ENCODE peak calls at places on chromosomes 5 and 9, in eight cellular contexts. One of them, this sample, is unnamed.

GRCh38 chr5:134569758-134570364 is 44.4 kb downstream of the JADE2 start:
- DNase-seq in aorta: peak; percentile 34
- DNase-seq in prostate gland: no peak
- DNase-seq in H9: no peak
- DNase-seq in adrenal gland: no peak
- DNase-seq in lower lobe of right lung: no peak
- DNase-seq in heart right ventricle: no peak
- DNase-seq in thoracic aorta: no peak
- DNase-seq in this sample: no peak

GRCh38 chr5:148836272-148837250 is 10.2 kb downstream of the ADRB2 start:
- DNase-seq in aorta: no peak
- DNase-seq in heart right ventricle: no peak
- DNase-seq in prostate gland: no peak
- DNase-seq in H9: no peak
- DNase-seq in adrenal gland: no peak
- DNase-seq in lower lobe of right lung: no peak
- DNase-seq in thoracic aorta: no peak
- DNase-seq in this sample: no peak

GRCh38 chr9:70255521-70255920 is 3.3 kb upstream of the SMC5 start:
- DNase-seq in heart right ventricle: no peak
- DNase-seq in aorta: no peak
- DNase-seq in adrenal gland: no peak
- DNase-seq in H9: no peak
- DNase-seq in thoracic aorta: no peak
- DNase-seq in prostate gland: no peak
- DNase-seq in lower lobe of right lung: no peak
- DNase-seq in this sample: no peak

GRCh38 chr9:122498883-122499288 is 11.7 kb upstream of the OR1J2 start:
- DNase-seq in adrenal gland: peak; percentile 51
- DNase-seq in prostate gland: peak; percentile 57
- DNase-seq in lower lobe of right lung: no peak
- DNase-seq in aorta: no peak
- DNase-seq in H9: peak; percentile 80
- DNase-seq in heart right ventricle: no peak
- DNase-seq in thoracic aorta: no peak
- DNase-seq in this sample: no peak

GRCh38 chr5:15574806-15575205 is 74.8 kb downstream of the FBXL7 start:
- DNase-seq in heart right ventricle: no peak
- DNase-seq in thoracic aorta: no peak
- DNase-seq in H9: no peak
- DNase-seq in prostate gland: no peak
- DNase-seq in adrenal gland: no peak
- DNase-seq in aorta: no peak
- DNase-seq in lower lobe of right lung: no peak
- DNase-seq in this sample: peak; percentile 45

GRCh38 chr5:177310757-177311173 is 933 bp downstream of the MXD3 start:
- DNase-seq in adrenal gland: no peak
- DNase-seq in H9: peak; percentile 59
- DNase-seq in lower lobe of right lung: no peak
- DNase-seq in aorta: no peak
- DNase-seq in thoracic aorta: no peak
- DNase-seq in heart right ventricle: no peak
- DNase-seq in prostate gland: no peak
- DNase-seq in this sample: no peak

GRCh38 chr9:122821278-122821952 is 7.0 kb downstream of the PDCL start:
- DNase-seq in aorta: peak; percentile 69
- DNase-seq in prostate gland: no peak
- DNase-seq in thoracic aorta: no peak
- DNase-seq in lower lobe of right lung: peak; percentile 82
- DNase-seq in H9: no peak
- DNase-seq in heart right ventricle: no peak
- DNase-seq in adrenal gland: peak; percentile 86
- DNase-seq in this sample: no peak

GRCh38 chr5:74767579-74767913 is 497 bp downstream of the NSA2 start:
- DNase-seq in prostate gland: peak; percentile 4
- DNase-seq in heart right ventricle: peak; percentile 7
- DNase-seq in adrenal gland: peak; percentile 72
- DNase-seq in aorta: no peak
- DNase-seq in lower lobe of right lung: no peak
- DNase-seq in thoracic aorta: no peak
- DNase-seq in H9: no peak
- DNase-seq in this sample: no peak

GRCh38 chr9:69622664-69623063 is 49.5 kb downstream of the APBA1 start:
- DNase-seq in heart right ventricle: no peak
- DNase-seq in prostate gland: no peak
- DNase-seq in adrenal gland: no peak
- DNase-seq in thoracic aorta: no peak
- DNase-seq in aorta: no peak
- DNase-seq in lower lobe of right lung: no peak
- DNase-seq in H9: no peak
- DNase-seq in this sample: no peak

GRCh38 chr9:100426194-100426531 is 780 bp upstream of the MSANTD3 start:
- DNase-seq in thoracic aorta: no peak
- DNase-seq in heart right ventricle: no peak
- DNase-seq in adrenal gland: no peak
- DNase-seq in aorta: no peak
- DNase-seq in H9: no peak
- DNase-seq in prostate gland: no peak
- DNase-seq in lower lobe of right lung: no peak
- DNase-seq in this sample: no peak

GRCh38 chr5:83516361-83516760 is 44.8 kb downstream of the VCAN start:
- DNase-seq in prostate gland: no peak
- DNase-seq in aorta: no peak
- DNase-seq in heart right ventricle: no peak
- DNase-seq in adrenal gland: no peak
- DNase-seq in thoracic aorta: no peak
- DNase-seq in lower lobe of right lung: no peak
- DNase-seq in H9: no peak
- DNase-seq in this sample: no peak

GRCh38 chr9:237858-238345 is 23.2 kb downstream of the DOCK8 start:
- DNase-seq in aorta: no peak
- DNase-seq in thoracic aorta: no peak
- DNase-seq in lower lobe of right lung: no peak
- DNase-seq in H9: no peak
- DNase-seq in heart right ventricle: no peak
- DNase-seq in adrenal gland: no peak
- DNase-seq in prostate gland: no peak
- DNase-seq in this sample: no peak

GRCh38 chr5:172267943-172268342 is 15.6 kb downstream of the UBTD2 start:
- DNase-seq in thoracic aorta: no peak
- DNase-seq in lower lobe of right lung: no peak
- DNase-seq in prostate gland: no peak
- DNase-seq in aorta: no peak
- DNase-seq in heart right ventricle: no peak
- DNase-seq in H9: no peak
- DNase-seq in adrenal gland: no peak
- DNase-seq in this sample: no peak

GRCh38 chr5:81303563-81303962 is 2.2 kb downstream of the ZCCHC9 start:
- DNase-seq in thoracic aorta: no peak
- DNase-seq in adrenal gland: no peak
- DNase-seq in lower lobe of right lung: no peak
- DNase-seq in heart right ventricle: no peak
- DNase-seq in H9: no peak
- DNase-seq in aorta: no peak
- DNase-seq in prostate gland: no peak
- DNase-seq in this sample: no peak

GRCh38 chr9:24899463-24899862 is 353.8 kb upstream of the IZUMO3 start:
- DNase-seq in aorta: no peak
- DNase-seq in heart right ventricle: no peak
- DNase-seq in prostate gland: no peak
- DNase-seq in thoracic aorta: no peak
- DNase-seq in adrenal gland: no peak
- DNase-seq in H9: no peak
- DNase-seq in lower lobe of right lung: no peak
- DNase-seq in this sample: no peak

GRCh38 chr5:127101533-127101932 is 28.2 kb upstream of the C5orf63 start:
- DNase-seq in H9: no peak
- DNase-seq in thoracic aorta: no peak
- DNase-seq in adrenal gland: no peak
- DNase-seq in prostate gland: no peak
- DNase-seq in heart right ventricle: no peak
- DNase-seq in aorta: no peak
- DNase-seq in lower lobe of right lung: no peak
- DNase-seq in this sample: no peak

GRCh38 chr5:80082731-80083114 is 47.6 kb downstream of the THBS4 start:
- DNase-seq in H9: peak; percentile 89
- DNase-seq in thoracic aorta: no peak
- DNase-seq in heart right ventricle: peak; percentile 85
- DNase-seq in lower lobe of right lung: peak; percentile 76
- DNase-seq in aorta: peak; percentile 78
- DNase-seq in prostate gland: peak; percentile 45
- DNase-seq in adrenal gland: peak; percentile 86
- DNase-seq in this sample: no peak

GRCh38 chr9:137317021-137317978 is 15.2 kb upstream of the NRARP start:
- DNase-seq in prostate gland: no peak
- DNase-seq in thoracic aorta: no peak
- DNase-seq in aorta: peak; percentile 47
- DNase-seq in heart right ventricle: no peak
- DNase-seq in H9: peak; percentile 34
- DNase-seq in adrenal gland: peak; percentile 44
- DNase-seq in lower lobe of right lung: no peak
- DNase-seq in this sample: no peak

GRCh38 chr9:89116064-89116817 is 62.4 kb downstream of the SHC3 start:
- DNase-seq in heart right ventricle: no peak
- DNase-seq in thoracic aorta: no peak
- DNase-seq in lower lobe of right lung: no peak
- DNase-seq in H9: no peak
- DNase-seq in adrenal gland: no peak
- DNase-seq in prostate gland: no peak
- DNase-seq in aorta: no peak
- DNase-seq in this sample: no peak

GRCh38 chr5:66789434-66789833 is 193.2 kb downstream of the MAST4 start:
- DNase-seq in H9: no peak
- DNase-seq in aorta: no peak
- DNase-seq in heart right ventricle: no peak
- DNase-seq in lower lobe of right lung: no peak
- DNase-seq in prostate gland: no peak
- DNase-seq in thoracic aorta: no peak
- DNase-seq in adrenal gland: no peak
- DNase-seq in this sample: peak; percentile 55

GRCh38 chr5:34914671-34915138 is 599 bp downstream of the RAD1 start:
- DNase-seq in aorta: peak; percentile 57
- DNase-seq in lower lobe of right lung: peak; percentile 52
- DNase-seq in thoracic aorta: no peak
- DNase-seq in H9: peak; percentile 42
- DNase-seq in heart right ventricle: peak; percentile 22
- DNase-seq in prostate gland: peak; percentile 11
- DNase-seq in adrenal gland: peak; percentile 74
- DNase-seq in this sample: no peak

GRCh38 chr9:121559183-121559582 is 59.5 kb upstream of the GGTA1 start:
- DNase-seq in lower lobe of right lung: no peak
- DNase-seq in aorta: peak; percentile 77
- DNase-seq in heart right ventricle: no peak
- DNase-seq in prostate gland: no peak
- DNase-seq in H9: no peak
- DNase-seq in adrenal gland: no peak
- DNase-seq in thoracic aorta: no peak
- DNase-seq in this sample: no peak

GRCh38 chr9:121369595-121370265 is at the start of gene STOM:
- DNase-seq in aorta: peak; percentile 92
- DNase-seq in heart right ventricle: peak; percentile 93
- DNase-seq in prostate gland: peak; percentile 69
- DNase-seq in H9: no peak
- DNase-seq in thoracic aorta: peak; percentile 56
- DNase-seq in lower lobe of right lung: peak; percentile 88
- DNase-seq in adrenal gland: peak; percentile 95
- DNase-seq in this sample: peak; percentile 97

GRCh38 chr9:92611621-92612275 is 58.2 kb downstream of the IPPK start:
- DNase-seq in lower lobe of right lung: no peak
- DNase-seq in prostate gland: no peak
- DNase-seq in heart right ventricle: no peak
- DNase-seq in thoracic aorta: no peak
- DNase-seq in aorta: no peak
- DNase-seq in H9: no peak
- DNase-seq in adrenal gland: no peak
- DNase-seq in this sample: peak; percentile 53
- H3K27ac ChIP-seq in lower lobe of right lung: no peak overlapping the region
- H3K27ac ChIP-seq in prostate gland: peak overlapping the region; percentile 14
- H3K27ac ChIP-seq in heart right ventricle: peak overlapping the region; percentile 81
- H3K27ac ChIP-seq in thoracic aorta: no peak overlapping the region
- H3K27ac ChIP-seq in aorta: no peak overlapping the region
- H3K27ac ChIP-seq in H9: no peak overlapping the region
- H3K27ac ChIP-seq in adrenal gland: no peak overlapping the region
- H3K27ac ChIP-seq in this sample: peak overlapping the region; percentile 89

DNA sequence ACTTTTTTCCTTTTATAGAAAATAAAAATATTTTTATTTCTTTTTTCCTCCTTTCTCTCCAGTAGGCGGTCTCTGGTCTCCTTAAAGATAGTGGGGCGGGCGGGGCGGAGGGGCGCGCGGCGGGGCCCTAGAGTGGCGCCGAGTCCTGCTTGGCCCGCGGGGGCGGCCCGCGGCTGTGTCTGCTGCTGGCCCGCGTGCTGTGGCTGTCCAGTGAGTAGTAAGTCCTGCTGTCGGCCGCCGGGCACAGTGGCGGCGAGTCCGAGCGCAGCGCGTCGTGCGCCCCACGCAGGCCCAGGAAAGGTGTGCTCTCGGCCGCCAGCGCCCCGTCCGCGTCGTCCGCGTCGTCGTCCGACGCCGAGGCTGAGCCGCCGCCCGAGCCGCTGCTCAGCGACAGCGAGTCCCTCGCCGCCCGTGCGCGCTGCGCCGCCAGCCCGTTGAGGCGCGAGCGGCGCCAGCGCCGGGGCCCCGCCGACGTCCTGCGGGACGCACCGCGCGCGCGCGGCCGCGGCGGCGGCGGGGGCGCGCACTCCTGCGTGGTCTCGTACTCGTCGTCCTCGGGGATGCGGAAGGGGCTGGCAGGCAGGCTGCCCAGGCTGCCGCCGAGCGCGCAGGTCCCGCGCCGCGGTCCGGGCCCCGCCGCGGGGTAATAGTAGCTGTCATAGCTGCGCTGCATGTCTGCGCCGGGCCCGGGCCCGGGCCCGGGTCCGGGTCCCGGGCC is 52.3 kb downstream of the PSD2 start:
- DNase-seq in aorta: peak; percentile 78
- DNase-seq in prostate gland: no peak
- DNase-seq in heart right ventricle: peak; percentile 43
- DNase-seq in lower lobe of right lung: peak; percentile 73
- DNase-seq in H9: peak; percentile 56
- DNase-seq in thoracic aorta: peak; percentile 20
- DNase-seq in adrenal gland: peak; percentile 68
- DNase-seq in this sample: no peak
- H3K27ac ChIP-seq in aorta: peak overlapping the region; percentile 34
- H3K27ac ChIP-seq in prostate gland: peak overlapping the region; percentile 54
- H3K27ac ChIP-seq in heart right ventricle: peak overlapping the region; percentile 73
- H3K27ac ChIP-seq in lower lobe of right lung: peak overlapping the region; percentile 79
- H3K27ac ChIP-seq in H9: no peak overlapping the region
- H3K27ac ChIP-seq in thoracic aorta: peak overlapping the region; percentile 86
- H3K27ac ChIP-seq in adrenal gland: no peak overlapping the region
- H3K27ac ChIP-seq in this sample: peak overlapping the region; percentile 85

GRCh38 chr5:72849546-72849945 is 33.1 kb downstream of the TNPO1 start:
- DNase-seq in thoracic aorta: no peak
- DNase-seq in lower lobe of right lung: no peak
- DNase-seq in H9: no peak
- DNase-seq in adrenal gland: no peak
- DNase-seq in heart right ventricle: no peak
- DNase-seq in aorta: no peak
- DNase-seq in prostate gland: no peak
- DNase-seq in this sample: no peak
- H3K27ac ChIP-seq in thoracic aorta: peak overlapping the region; percentile 64
- H3K27ac ChIP-seq in lower lobe of right lung: peak overlapping the region; percentile 56
- H3K27ac ChIP-seq in H9: no peak overlapping the region
- H3K27ac ChIP-seq in adrenal gland: no peak overlapping the region
- H3K27ac ChIP-seq in heart right ventricle: no peak overlapping the region
- H3K27ac ChIP-seq in aorta: no peak overlapping the region
- H3K27ac ChIP-seq in prostate gland: peak overlapping the region; percentile 83
- H3K27ac ChIP-seq in this sample: peak overlapping the region; percentile 86

GRCh38 chr9:127179633-127180401 is 57.4 kb upstream of the ANGPTL2 start:
- DNase-seq in aorta: peak; percentile 50
- DNase-seq in lower lobe of right lung: peak; percentile 29
- DNase-seq in adrenal gland: peak; percentile 46
- DNase-seq in H9: peak; percentile 20
- DNase-seq in heart right ventricle: peak; percentile 4
- DNase-seq in thoracic aorta: no peak
- DNase-seq in prostate gland: no peak
- DNase-seq in this sample: no peak
- H3K27ac ChIP-seq in aorta: no peak overlapping the region
- H3K27ac ChIP-seq in lower lobe of right lung: no peak overlapping the region
- H3K27ac ChIP-seq in adrenal gland: no peak overlapping the region
- H3K27ac ChIP-seq in H9: no peak overlapping the region
- H3K27ac ChIP-seq in heart right ventricle: no peak overlapping the region
- H3K27ac ChIP-seq in thoracic aorta: peak overlapping the region; percentile 12
- H3K27ac ChIP-seq in prostate gland: no peak overlapping the region
- H3K27ac ChIP-seq in this sample: peak overlapping the region; percentile 8